ENCODE peak calls at places on chromosome 4, in nine cellular contexts. W, O, X, K, Z, S, N, C and D are unnamed samples.

GRCh38 chr4:67261971-67262370 is 283.3 kb downstream of the CENPC start:
- DNase-seq in C (no peak), S (no peak), Z (no peak), O (no peak), N (no peak), X (no peak), K (no peak), W (no peak), D (no peak)

GRCh38 chr4:105624530-105624929 is 72.1 kb downstream of the ARHGEF38 start:
- DNase-seq in S (no peak), Z (peak), O (no peak), C (no peak), W (no peak), K (no peak), N (no peak), X (no peak), D (no peak)

GRCh38 chr4:4637710-4638109 is 95.9 kb upstream of the STX18 start:
- DNase-seq in W (no peak), C (no peak), N (no peak), K (no peak), S (no peak), X (no peak), O (peak), Z (no peak), D (no peak)

GRCh38 chr4:107094976-107095375 is 58.9 kb upstream of the DKK2 start:
- DNase-seq in C (no peak), Z (no peak), S (no peak), O (no peak), W (no peak), N (no peak), K (no peak), X (no peak), D (no peak)

GRCh38 chr4:174713821-174714220 is 115.2 kb downstream of the GLRA3 start:
- DNase-seq in K (no peak), W (no peak), C (no peak), N (no peak), Z (no peak), O (no peak), X (no peak), S (no peak), D (no peak)

GRCh38 chr4:56976283-56976877 is 1.0 kb downstream of the NOA1 start:
- DNase-seq in X (no peak), N (no peak), S (peak), C (no peak), Z (peak), O (no peak), K (peak), W (no peak), D (no peak)

GRCh38 chr4:7938513-7939376 is 916 bp downstream of the AFAP1 start:
- DNase-seq in W (peak), O (no peak), X (no peak), C (peak), K (peak), S (no peak), N (peak), Z (peak), D (peak)

GRCh38 chr4:25767877-25768475 is 94.8 kb downstream of the SEL1L3 start:
- DNase-seq in K (peak), W (peak), X (peak), S (peak), N (peak), O (peak), C (no peak), Z (peak), D (peak)

GRCh38 chr4:148287111-148287510 is 155.1 kb downstream of the NR3C2 start:
- DNase-seq in S (no peak), N (peak), W (no peak), C (no peak), Z (no peak), X (no peak), O (no peak), K (no peak), D (no peak)

GRCh38 chr4:91448668-91449330 is 855.0 kb upstream of the GRID2 start:
- DNase-seq in W (no peak), O (peak), K (peak), Z (no peak), X (no peak), S (no peak), C (no peak), N (no peak), D (no peak)

GRCh38 chr4:100082852-100083251 is 107.4 kb downstream of the DDIT4L start:
- DNase-seq in S (no peak), N (no peak), X (no peak), Z (no peak), K (no peak), W (no peak), C (no peak), O (no peak), D (no peak)

GRCh38 chr4:56477192-56477706 is 9.8 kb downstream of the SRP72 start:
- DNase-seq in S (no peak), C (no peak), Z (no peak), W (no peak), N (no peak), O (no peak), K (no peak), X (no peak), D (no peak)

GRCh38 chr4:116829187-116829586 is 256.2 kb downstream of the TRAM1L1 start:
- DNase-seq in X (no peak), N (no peak), C (no peak), W (no peak), S (no peak), O (no peak), Z (no peak), K (peak), D (no peak)

GRCh38 chr4:112591593-112591992 is 45.1 kb downstream of the ZGRF1 start:
- DNase-seq in Z (no peak), X (no peak), K (peak), W (no peak), C (no peak), N (no peak), O (no peak), S (no peak), D (no peak)

GRCh38 chr4:184265566-184266351 is 48.1 kb upstream of the ENPP6 start:
- DNase-seq in K (no peak), Z (no peak), X (no peak), C (no peak), W (peak), S (peak), O (peak), N (no peak), D (no peak)

GRCh38 chr4:83109480-83110221 is 4.9 kb downstream of the PLAC8 start:
- DNase-seq in K (peak), X (no peak), W (peak), N (peak), Z (peak), O (no peak), C (peak), S (no peak), D (no peak)

GRCh38 chr4:140426610-140427103 is 791 bp downstream of the CLGN start:
- DNase-seq in N (peak), K (peak), Z (no peak), C (no peak), W (no peak), O (no peak), S (peak), X (no peak), D (no peak)

GRCh38 chr4:15182600-15183222 is 180.4 kb downstream of the CPEB2 start:
- DNase-seq in N (no peak), W (no peak), K (no peak), C (no peak), O (no peak), X (no peak), Z (no peak), S (no peak), D (no peak)

GRCh38 chr4:113657834-113658233 is 103.7 kb downstream of the CAMK2D start:
- DNase-seq in W (no peak), N (no peak), S (no peak), O (no peak), K (no peak), C (no peak), Z (no peak), X (no peak), D (no peak)

GRCh38 chr4:55405073-55405472 is 9.3 kb downstream of the TMEM165 start:
- DNase-seq in K (no peak), Z (no peak), W (no peak), S (no peak), C (no peak), N (no peak), X (no peak), O (no peak), D (no peak)

GRCh38 chr4:6988016-6988715 is 55.0 kb upstream of the TADA2B start:
- DNase-seq in W (peak), C (no peak), X (no peak), O (no peak), N (peak), S (peak), K (no peak), Z (no peak), D (no peak)

GRCh38 chr4:52195882-52196281 is 144.8 kb downstream of the SPATA18 start:
- DNase-seq in K (no peak), X (no peak), O (no peak), N (no peak), W (no peak), Z (no peak), C (no peak), S (no peak), D (no peak)

GRCh38 chr4:108644237-108644636 is 6.2 kb upstream of the OSTC start:
- DNase-seq in C (no peak), W (no peak), Z (no peak), S (no peak), X (no peak), O (no peak), K (no peak), N (no peak), D (no peak)

GRCh38 chr4:69822198-69822597 is 37.7 kb downstream of the SULT1E1 start:
- DNase-seq in O (no peak), X (no peak), K (no peak), S (no peak), W (no peak), C (no peak), N (no peak), Z (no peak), D (no peak)
- TF ChIP-seq POLR2AphosphoS5 in O (no peak), X (no peak), K (no peak), S (no peak), W (no peak), C (no peak), N (no peak), Z (no peak), D (no peak)

DNA sequence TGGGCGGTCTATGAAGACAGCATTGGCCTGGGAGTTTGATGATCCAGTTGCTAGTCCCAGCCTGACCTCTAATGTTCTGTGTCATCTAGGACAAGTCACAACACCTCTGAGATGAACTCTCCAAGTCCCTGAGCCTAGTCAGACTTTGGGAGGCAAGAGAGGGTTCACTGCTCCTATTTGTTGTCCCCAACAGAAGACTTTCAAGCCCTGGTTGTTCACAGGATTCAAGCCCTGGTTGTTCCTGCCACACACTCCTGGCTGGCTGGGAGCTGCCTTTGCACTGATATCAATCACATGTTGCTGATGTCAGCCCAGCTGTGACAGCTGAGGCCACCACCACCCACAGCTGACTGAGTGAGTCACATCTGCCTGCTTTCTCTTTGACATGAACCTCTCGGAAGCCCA is 253.2 kb upstream of the RASGEF1B start:
- DNase-seq in Z (peak), N (no peak), C (peak), S (peak), O (no peak), W (peak), K (no peak), X (no peak), D (no peak)
- TF ChIP-seq POLR2AphosphoS5 in Z (peak), N (no peak), C (no peak), S (no peak), O (no peak), W (no peak), K (no peak), X (no peak), D (no peak)

DNA sequence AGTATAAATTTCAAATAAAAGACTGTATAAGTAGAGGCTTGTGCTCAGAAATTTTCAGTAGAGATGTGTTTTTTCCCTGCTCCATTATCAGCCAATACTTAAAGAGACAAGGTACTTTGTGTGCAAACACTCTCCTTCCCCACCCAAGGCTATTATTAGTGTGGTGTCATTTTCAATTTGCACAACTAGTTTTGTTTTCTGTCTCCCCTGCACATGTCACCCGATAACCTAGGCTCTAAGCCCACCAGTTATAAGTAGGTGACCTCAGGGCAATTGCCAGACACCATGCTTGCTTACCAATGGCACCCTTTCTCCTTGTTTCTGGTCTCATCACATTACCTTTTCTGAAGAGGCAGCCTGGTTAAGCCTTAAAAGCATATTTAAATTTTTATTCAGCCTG is 8.0 kb upstream of the GUCY1A1 start:
- DNase-seq in C (no peak), N (no peak), O (no peak), S (no peak), X (no peak), Z (no peak), K (no peak), W (no peak), D (no peak)
- TF ChIP-seq POLR2AphosphoS5 in C (no peak), N (no peak), O (no peak), S (no peak), X (no peak), Z (no peak), K (no peak), W (no peak), D (no peak)

DNA sequence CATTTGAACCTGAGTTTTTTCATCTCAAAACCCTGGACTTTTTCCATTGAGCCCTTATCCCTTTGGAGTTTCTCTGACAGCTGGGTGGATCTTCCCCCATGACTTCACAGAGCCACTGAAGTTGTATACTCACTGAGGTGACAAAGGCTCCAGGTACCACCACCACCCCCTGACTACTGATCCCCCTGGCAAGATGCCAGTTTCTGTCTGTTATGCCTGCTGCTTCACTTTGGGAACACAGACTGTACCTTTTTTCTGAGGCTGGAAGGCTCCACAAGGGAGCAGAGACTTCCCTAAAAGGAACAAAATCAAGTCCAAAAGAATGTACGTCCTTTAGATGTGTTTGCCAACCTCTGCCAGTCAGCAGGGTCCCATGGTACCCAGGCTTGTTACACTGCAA is 160.3 kb upstream of the JADE1 start:
- DNase-seq in W (no peak), O (no peak), Z (no peak), N (no peak), X (no peak), S (no peak), C (no peak), K (no peak), D (no peak)
- TF ChIP-seq POLR2AphosphoS5 in W (no peak), O (no peak), Z (no peak), N (no peak), X (no peak), S (no peak), C (no peak), K (no peak), D (no peak)

DNA sequence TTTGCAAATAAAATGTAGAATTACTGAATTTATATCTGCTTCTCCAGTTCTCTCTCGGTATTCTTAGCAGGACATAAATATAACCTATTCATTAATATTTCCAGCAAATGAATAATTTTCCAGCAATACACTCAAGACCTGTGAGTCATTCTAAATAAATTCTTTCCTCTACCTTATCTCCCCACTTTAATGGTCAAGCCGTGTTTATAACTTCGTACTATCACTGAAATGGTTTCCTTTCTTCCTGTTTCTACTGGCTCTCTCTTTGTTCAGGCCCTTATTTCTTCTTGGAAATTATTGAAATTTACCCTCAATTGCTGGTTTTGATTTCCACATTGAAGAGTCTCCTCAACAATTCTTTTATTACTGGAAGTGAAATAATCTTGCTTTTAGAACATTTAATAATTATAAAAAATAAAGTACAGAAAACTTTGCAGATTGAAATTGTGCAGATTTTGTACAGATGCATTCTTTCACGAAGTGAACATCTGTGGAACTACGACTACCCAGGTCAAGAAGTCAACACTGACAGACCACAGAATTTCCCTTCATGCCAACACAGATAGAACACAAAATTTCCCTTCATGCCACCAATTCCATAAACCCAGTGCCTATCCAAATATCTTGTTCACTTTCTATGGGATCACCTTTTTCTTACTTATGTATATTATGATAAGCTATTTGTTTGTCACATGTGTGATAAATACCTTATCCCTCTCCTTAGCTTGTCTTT is 205.7 kb downstream of the FAT4 start:
- DNase-seq in S (no peak), X (no peak), O (no peak), W (no peak), N (no peak), Z (no peak), C (no peak), K (no peak), D (no peak)
- TF ChIP-seq POLR2AphosphoS5 in S (no peak), X (no peak), O (no peak), W (no peak), N (no peak), Z (no peak), C (no peak), K (no peak), D (no peak)

GRCh38 chr4:136920092-136920491 is 612.2 kb downstream of the PCDH18 start:
- DNase-seq in S (no peak), X (no peak), N (no peak), C (no peak), Z (no peak), K (no peak), W (no peak), O (no peak), D (no peak)
- TF ChIP-seq POLR2AphosphoS5 in S (no peak), X (no peak), N (no peak), C (no peak), Z (no peak), K (no peak), W (no peak), O (no peak), D (no peak)

DNA sequence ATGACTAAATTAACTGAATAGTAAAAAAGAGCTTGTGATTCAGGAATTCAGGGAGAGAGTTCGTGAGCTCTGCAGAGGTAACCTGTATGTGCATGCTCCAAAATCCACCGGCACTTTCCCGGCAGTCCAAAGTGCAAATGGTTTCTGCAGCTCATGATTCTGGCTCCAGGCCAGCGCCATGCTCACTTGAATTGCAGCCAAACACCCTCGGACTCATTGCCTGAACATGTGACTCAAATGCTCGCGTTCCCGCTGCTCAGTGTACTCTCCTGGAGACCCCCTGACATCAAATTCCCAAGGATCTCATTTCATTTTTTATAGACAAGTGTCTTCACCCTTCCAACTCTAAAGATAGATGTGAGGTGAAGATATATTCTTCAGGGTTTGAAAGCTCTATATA is 44.1 kb upstream of the SH3RF1 start:
- DNase-seq in K (no peak), W (peak), S (no peak), O (peak), Z (peak), C (peak), N (peak), X (no peak), D (peak)
- TF ChIP-seq POLR2AphosphoS5 in K (no peak), W (peak), S (no peak), O (peak), Z (no peak), C (no peak), N (no peak), X (no peak), D (no peak)

DNA sequence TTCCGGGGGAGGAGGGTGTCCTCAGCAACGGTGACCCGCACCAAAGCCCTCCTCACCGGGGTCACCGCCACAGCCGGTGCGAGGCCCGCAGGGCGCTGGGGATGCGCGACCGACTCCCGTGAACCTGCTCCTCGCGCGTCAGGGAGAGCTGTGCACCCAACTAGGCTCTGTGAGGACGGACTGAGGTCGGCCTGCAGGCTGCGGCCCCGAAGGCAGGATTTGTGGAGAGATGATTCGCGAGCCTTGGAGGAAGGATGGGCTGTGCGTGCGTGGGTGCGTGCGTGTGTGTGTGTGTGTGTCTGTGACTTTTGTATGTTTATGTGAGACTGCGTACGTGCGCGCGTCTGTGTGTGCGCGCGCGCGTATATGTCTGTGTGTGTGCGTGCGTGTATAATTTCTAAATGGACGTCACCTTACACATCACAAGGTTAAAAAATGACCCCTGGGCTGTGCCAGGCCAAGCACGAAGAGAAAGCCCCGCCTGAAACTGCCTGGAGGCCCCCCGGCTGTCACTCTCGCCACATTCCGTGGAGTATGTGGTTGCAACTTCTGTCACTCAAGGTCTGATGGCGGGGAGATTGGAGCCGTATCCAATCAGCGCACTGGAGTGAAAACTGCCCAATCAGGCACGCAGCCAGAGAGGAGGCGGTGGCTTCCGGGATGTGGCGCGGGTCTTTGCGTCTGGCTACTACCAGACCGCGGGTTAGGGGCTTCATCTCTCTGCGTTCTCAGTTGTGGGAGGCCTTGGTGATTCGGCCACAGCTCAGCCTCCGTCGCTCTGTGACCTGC is at the start of gene ZNF141:
- DNase-seq in Z (peak), X (peak), K (peak), W (peak), C (peak), N (peak), O (no peak), S (no peak), D (peak)
- TF ChIP-seq POLR2AphosphoS5 in Z (peak), X (peak), K (peak), W (peak), C (peak), N (peak), O (no peak), S (no peak), D (peak)